ENCODE peak calls at places on chromosome 11, in eight cellular contexts. One of them, this sample, is unnamed.

GRCh38 chr11:12185914-12186313 is 75.5 kb downstream of the MICAL2 start:
- DNase-seq in cardiac fibroblast: no peak
- DNase-seq in activated T-helper 1 cell treated with anti-CD3 and anti-CD28 coated beads, Interleukin-12 subunit alpha, Interleukin-12 subunit beta, Interleukin-2, Interleukin-4 antibody, amounts not matched to agents 30 ng/mL and 10 ng/mL and 1 ng/mL, durations not matched to agents 14 hours and 24 hours and 36 hours: no peak
- DNase-seq in nucleus accumbens: no peak
- DNase-seq in mucosa of descending colon: no peak
- DNase-seq in skeletal muscle cell: peak
- DNase-seq in CD4-positive, CD25-positive, alpha-beta regulatory T cell: no peak
- DNase-seq in stimulated activated CD8-positive, alpha-beta memory T cell treated with anti-CD3 and anti-CD28 coated beads, Interleukin-4, amount 100 ng/mL, for 4 hours: no peak
- DNase-seq in this sample: no peak

GRCh38 chr11:69563946-69564780 is 76.8 kb upstream of the CCND1 start:
- DNase-seq in stimulated activated CD8-positive, alpha-beta memory T cell treated with anti-CD3 and anti-CD28 coated beads, Interleukin-4, amount 100 ng/mL, for 4 hours: no peak
- DNase-seq in mucosa of descending colon: no peak
- DNase-seq in skeletal muscle cell: no peak
- DNase-seq in activated T-helper 1 cell treated with anti-CD3 and anti-CD28 coated beads, Interleukin-12 subunit alpha, Interleukin-12 subunit beta, Interleukin-2, Interleukin-4 antibody, amounts not matched to agents 30 ng/mL and 10 ng/mL and 1 ng/mL, durations not matched to agents 14 hours and 24 hours and 36 hours: no peak
- DNase-seq in CD4-positive, CD25-positive, alpha-beta regulatory T cell: no peak
- DNase-seq in nucleus accumbens: no peak
- DNase-seq in cardiac fibroblast: peak
- DNase-seq in this sample: no peak

GRCh38 chr11:69292221-69292648 is 1.7 kb upstream of the MYEOV start:
- DNase-seq in nucleus accumbens: no peak
- DNase-seq in activated T-helper 1 cell treated with anti-CD3 and anti-CD28 coated beads, Interleukin-12 subunit alpha, Interleukin-12 subunit beta, Interleukin-2, Interleukin-4 antibody, amounts not matched to agents 30 ng/mL and 10 ng/mL and 1 ng/mL, durations not matched to agents 14 hours and 24 hours and 36 hours: peak
- DNase-seq in CD4-positive, CD25-positive, alpha-beta regulatory T cell: peak
- DNase-seq in stimulated activated CD8-positive, alpha-beta memory T cell treated with anti-CD3 and anti-CD28 coated beads, Interleukin-4, amount 100 ng/mL, for 4 hours: no peak
- DNase-seq in cardiac fibroblast: peak
- DNase-seq in skeletal muscle cell: no peak
- DNase-seq in mucosa of descending colon: no peak
- DNase-seq in this sample: no peak

GRCh38 chr11:114377612-114378267 is 22.6 kb downstream of the C11orf71 start:
- DNase-seq in nucleus accumbens: no peak
- DNase-seq in activated T-helper 1 cell treated with anti-CD3 and anti-CD28 coated beads, Interleukin-12 subunit alpha, Interleukin-12 subunit beta, Interleukin-2, Interleukin-4 antibody, amounts not matched to agents 30 ng/mL and 10 ng/mL and 1 ng/mL, durations not matched to agents 14 hours and 24 hours and 36 hours: no peak
- DNase-seq in CD4-positive, CD25-positive, alpha-beta regulatory T cell: no peak
- DNase-seq in stimulated activated CD8-positive, alpha-beta memory T cell treated with anti-CD3 and anti-CD28 coated beads, Interleukin-4, amount 100 ng/mL, for 4 hours: no peak
- DNase-seq in skeletal muscle cell: peak
- DNase-seq in cardiac fibroblast: peak
- DNase-seq in mucosa of descending colon: no peak
- DNase-seq in this sample: no peak

GRCh38 chr11:115379528-115379927 is 124.7 kb downstream of the CADM1 start:
- DNase-seq in cardiac fibroblast: no peak
- DNase-seq in mucosa of descending colon: no peak
- DNase-seq in skeletal muscle cell: no peak
- DNase-seq in activated T-helper 1 cell treated with anti-CD3 and anti-CD28 coated beads, Interleukin-12 subunit alpha, Interleukin-12 subunit beta, Interleukin-2, Interleukin-4 antibody, amounts not matched to agents 30 ng/mL and 10 ng/mL and 1 ng/mL, durations not matched to agents 14 hours and 24 hours and 36 hours: no peak
- DNase-seq in stimulated activated CD8-positive, alpha-beta memory T cell treated with anti-CD3 and anti-CD28 coated beads, Interleukin-4, amount 100 ng/mL, for 4 hours: no peak
- DNase-seq in nucleus accumbens: no peak
- DNase-seq in CD4-positive, CD25-positive, alpha-beta regulatory T cell: no peak
- DNase-seq in this sample: no peak

GRCh38 chr11:10350341-10350740 is 45.5 kb downstream of the ADM start:
- DNase-seq in cardiac fibroblast: peak
- DNase-seq in skeletal muscle cell: peak
- DNase-seq in activated T-helper 1 cell treated with anti-CD3 and anti-CD28 coated beads, Interleukin-12 subunit alpha, Interleukin-12 subunit beta, Interleukin-2, Interleukin-4 antibody, amounts not matched to agents 30 ng/mL and 10 ng/mL and 1 ng/mL, durations not matched to agents 14 hours and 24 hours and 36 hours: no peak
- DNase-seq in nucleus accumbens: no peak
- DNase-seq in CD4-positive, CD25-positive, alpha-beta regulatory T cell: no peak
- DNase-seq in mucosa of descending colon: no peak
- DNase-seq in stimulated activated CD8-positive, alpha-beta memory T cell treated with anti-CD3 and anti-CD28 coated beads, Interleukin-4, amount 100 ng/mL, for 4 hours: no peak
- DNase-seq in this sample: no peak

GRCh38 chr11:19631657-19632325 is 80.8 kb upstream of the NAV2 start:
- DNase-seq in cardiac fibroblast: no peak
- DNase-seq in stimulated activated CD8-positive, alpha-beta memory T cell treated with anti-CD3 and anti-CD28 coated beads, Interleukin-4, amount 100 ng/mL, for 4 hours: no peak
- DNase-seq in nucleus accumbens: no peak
- DNase-seq in mucosa of descending colon: no peak
- DNase-seq in activated T-helper 1 cell treated with anti-CD3 and anti-CD28 coated beads, Interleukin-12 subunit alpha, Interleukin-12 subunit beta, Interleukin-2, Interleukin-4 antibody, amounts not matched to agents 30 ng/mL and 10 ng/mL and 1 ng/mL, durations not matched to agents 14 hours and 24 hours and 36 hours: no peak
- DNase-seq in CD4-positive, CD25-positive, alpha-beta regulatory T cell: no peak
- DNase-seq in skeletal muscle cell: no peak
- DNase-seq in this sample: no peak

GRCh38 chr11:101436511-101437142 is 147.2 kb downstream of the TRPC6 start:
- DNase-seq in stimulated activated CD8-positive, alpha-beta memory T cell treated with anti-CD3 and anti-CD28 coated beads, Interleukin-4, amount 100 ng/mL, for 4 hours: no peak
- DNase-seq in skeletal muscle cell: no peak
- DNase-seq in activated T-helper 1 cell treated with anti-CD3 and anti-CD28 coated beads, Interleukin-12 subunit alpha, Interleukin-12 subunit beta, Interleukin-2, Interleukin-4 antibody, amounts not matched to agents 30 ng/mL and 10 ng/mL and 1 ng/mL, durations not matched to agents 14 hours and 24 hours and 36 hours: no peak
- DNase-seq in mucosa of descending colon: peak
- DNase-seq in CD4-positive, CD25-positive, alpha-beta regulatory T cell: no peak
- DNase-seq in cardiac fibroblast: peak
- DNase-seq in nucleus accumbens: no peak
- DNase-seq in this sample: no peak

GRCh38 chr11:11629368-11629767 is 7.6 kb upstream of the GALNT18 start:
- DNase-seq in activated T-helper 1 cell treated with anti-CD3 and anti-CD28 coated beads, Interleukin-12 subunit alpha, Interleukin-12 subunit beta, Interleukin-2, Interleukin-4 antibody, amounts not matched to agents 30 ng/mL and 10 ng/mL and 1 ng/mL, durations not matched to agents 14 hours and 24 hours and 36 hours: no peak
- DNase-seq in CD4-positive, CD25-positive, alpha-beta regulatory T cell: no peak
- DNase-seq in cardiac fibroblast: no peak
- DNase-seq in mucosa of descending colon: no peak
- DNase-seq in stimulated activated CD8-positive, alpha-beta memory T cell treated with anti-CD3 and anti-CD28 coated beads, Interleukin-4, amount 100 ng/mL, for 4 hours: no peak
- DNase-seq in skeletal muscle cell: no peak
- DNase-seq in nucleus accumbens: no peak
- DNase-seq in this sample: no peak

GRCh38 chr11:87019582-87020271 is 18.0 kb upstream of the TMEM135 start:
- DNase-seq in skeletal muscle cell: no peak
- DNase-seq in stimulated activated CD8-positive, alpha-beta memory T cell treated with anti-CD3 and anti-CD28 coated beads, Interleukin-4, amount 100 ng/mL, for 4 hours: no peak
- DNase-seq in mucosa of descending colon: no peak
- DNase-seq in CD4-positive, CD25-positive, alpha-beta regulatory T cell: no peak
- DNase-seq in nucleus accumbens: no peak
- DNase-seq in activated T-helper 1 cell treated with anti-CD3 and anti-CD28 coated beads, Interleukin-12 subunit alpha, Interleukin-12 subunit beta, Interleukin-2, Interleukin-4 antibody, amounts not matched to agents 30 ng/mL and 10 ng/mL and 1 ng/mL, durations not matched to agents 14 hours and 24 hours and 36 hours: no peak
- DNase-seq in cardiac fibroblast: peak
- DNase-seq in this sample: no peak

This sample was measured in GOT3.